ENCODE peak calls at places on chromosomes 5 and 9, in seven cellular contexts. W, O, V, I, U, D and E are unnamed samples.

GRCh38 chr9:5008206-5008605 is 23.1 kb downstream of the JAK2 start:
- DNase-seq in D (no peak), O (no peak), U (no peak), W (peak), I (no peak), V (no peak), E (no peak)

GRCh38 chr9:88835038-88835466 is 156.2 kb upstream of the S1PR3 start:
- DNase-seq in V (no peak), I (no peak), D (no peak), U (no peak), O (no peak), W (peak), E (no peak)

GRCh38 chr9:6686396-6686795 is 40.9 kb upstream of the GLDC start:
- DNase-seq in D (no peak), O (no peak), V (no peak), I (no peak), U (no peak), W (peak), E (no peak)

GRCh38 chr9:115548826-115549225 is 430.9 kb upstream of the TNC start:
- DNase-seq in U (no peak), I (no peak), W (peak), D (no peak), O (no peak), V (no peak), E (no peak)

GRCh38 chr5:66633754-66634153 is 37.6 kb downstream of the MAST4 start:
- DNase-seq in V (no peak), I (no peak), D (no peak), U (no peak), W (no peak), O (no peak), E (no peak)

GRCh38 chr9:121340676-121341392 is 29.2 kb downstream of the STOM start:
- DNase-seq in W (peak), D (no peak), U (no peak), O (no peak), V (no peak), I (no peak), E (no peak)

GRCh38 chr5:77102549-77102948 is 15.5 kb upstream of the ZBED3 start:
- DNase-seq in D (no peak), W (no peak), O (no peak), U (no peak), V (no peak), I (no peak), E (no peak)

GRCh38 chr9:77707696-77708095 is 59.6 kb upstream of the GNA14 start:
- DNase-seq in W (peak), O (peak), D (peak), I (peak), U (peak), V (no peak), E (no peak)

GRCh38 chr5:151612689-151613427 is 21.7 kb upstream of the FAT2 start:
- DNase-seq in D (no peak), O (peak), V (no peak), W (peak), U (no peak), I (no peak), E (no peak)

GRCh38 chr9:107043886-107044285 is 180.9 kb downstream of the ZNF462 start:
- DNase-seq in D (peak), V (no peak), O (no peak), U (no peak), W (no peak), I (no peak), E (no peak)

GRCh38 chr9:16985559-16986348 is 115.3 kb upstream of the BNC2 start:
- DNase-seq in U (no peak), V (no peak), D (peak), I (no peak), O (no peak), W (peak), E (no peak)

GRCh38 chr9:134830126-134830525 is 50.5 kb upstream of the FCN2 start:
- DNase-seq in O (no peak), U (no peak), W (no peak), V (no peak), I (no peak), D (no peak), E (no peak)

GRCh38 chr5:39876146-39876545 is 451.4 kb upstream of the DAB2 start:
- DNase-seq in D (no peak), W (no peak), U (no peak), V (no peak), I (no peak), O (no peak), E (no peak)

GRCh38 chr5:79020861-79021561 is 35.9 kb upstream of the ARSB start:
- DNase-seq in O (peak), V (no peak), W (peak), I (peak), U (peak), D (peak), E (no peak)

GRCh38 chr5:142805339-142805738 is 35.2 kb downstream of the ARHGAP26 start:
- DNase-seq in I (no peak), O (no peak), W (no peak), U (no peak), V (no peak), D (no peak), E (no peak)

GRCh38 chr5:10454591-10455272 is 13.1 kb downstream of the ROPN1L start:
- DNase-seq in I (peak), U (no peak), W (peak), O (no peak), V (no peak), D (no peak), E (no peak)

GRCh38 chr9:135023389-135023788 is 64.1 kb upstream of the OLFM1 start:
- DNase-seq in W (no peak), V (no peak), I (peak), U (peak), O (peak), D (no peak), E (no peak)

GRCh38 chr9:131585375-131585774 is 40.1 kb downstream of the PRRT1B start:
- DNase-seq in O (no peak), D (no peak), I (no peak), U (no peak), W (peak), V (peak), E (no peak)

GRCh38 chr5:76804266-76804665 is 14.6 kb upstream of the F2RL1 start:
- DNase-seq in D (no peak), V (no peak), U (no peak), W (no peak), I (no peak), O (peak), E (no peak)

GRCh38 chr5:161380550-161380949 is 166.0 kb downstream of the GABRB2 start:
- DNase-seq in W (no peak), I (no peak), U (no peak), D (no peak), V (no peak), O (no peak), E (no peak)

GRCh38 chr5:74483001-74483400 is 157.5 kb downstream of the ENC1 start:
- DNase-seq in W (no peak), O (no peak), V (no peak), I (no peak), D (no peak), U (no peak), E (no peak)

GRCh38 chr9:110255417-110256141 is 728 bp downstream of the TXN start:
- DNase-seq in U (peak), W (peak), D (peak), O (no peak), I (peak), V (peak), E (peak)

GRCh38 chr5:169213479-169213878 is 87.5 kb downstream of the SLIT3 start:
- DNase-seq in U (no peak), D (no peak), I (no peak), W (no peak), O (no peak), V (no peak), E (no peak)

GRCh38 chr9:1619915-1620705 is 395.0 kb upstream of the SMARCA2 start:
- DNase-seq in D (no peak), U (no peak), O (no peak), W (no peak), I (no peak), V (no peak), E (no peak)

GRCh38 chr5:83512051-83512745 is 40.7 kb downstream of the VCAN start:
- DNase-seq in V (no peak), O (no peak), W (peak), U (no peak), D (no peak), I (no peak), E (no peak)

GRCh38 chr9:127919253-127919815 is 2.5 kb upstream of the ST6GALNAC4 start:
- DNase-seq in O (peak), W (peak), V (no peak), I (peak), U (peak), D (peak), E (no peak)

GRCh38 chr9:134635431-134636141 is 6.0 kb upstream of the COL5A1 start:
- DNase-seq in I (no peak), W (no peak), U (no peak), V (peak), D (peak), O (no peak), E (no peak)

GRCh38 chr9:77876091-77876490 is 155.5 kb downstream of the GNAQ start:
- DNase-seq in O (no peak), D (no peak), W (no peak), V (no peak), I (peak), U (no peak), E (no peak)

GRCh38 chr5:33558489-33558888 is 117.7 kb downstream of the TARS1 start:
- DNase-seq in W (no peak), I (no peak), V (no peak), D (no peak), U (no peak), O (no peak), E (no peak)

GRCh38 chr9:69785757-69786156 is 25.9 kb upstream of the PTAR1 start:
- DNase-seq in V (no peak), O (no peak), U (no peak), D (no peak), W (peak), I (no peak), E (no peak)

GRCh38 chr5:71537681-71538080 is 49.5 kb upstream of the MCCC2 start:
- DNase-seq in V (no peak), I (peak), D (no peak), W (no peak), O (no peak), U (no peak), E (no peak)

GRCh38 chr9:98074119-98074990 is 17.8 kb downstream of the NANS start:
- DNase-seq in W (peak), D (no peak), O (no peak), I (peak), U (peak), V (peak), E (no peak)
- TF ChIP-seq POLR2A in W (no peak), D (no peak), O (no peak), I (no peak), U (no peak), V (no peak), E (no peak)

GRCh38 chr5:160064979-160065619 is 54.2 kb downstream of the PWWP2A start:
- DNase-seq in W (no peak), O (no peak), D (no peak), I (no peak), U (peak), V (no peak), E (no peak)
- TF ChIP-seq POLR2A in W (no peak), O (no peak), D (no peak), I (no peak), U (no peak), V (no peak), E (no peak)

DNA sequence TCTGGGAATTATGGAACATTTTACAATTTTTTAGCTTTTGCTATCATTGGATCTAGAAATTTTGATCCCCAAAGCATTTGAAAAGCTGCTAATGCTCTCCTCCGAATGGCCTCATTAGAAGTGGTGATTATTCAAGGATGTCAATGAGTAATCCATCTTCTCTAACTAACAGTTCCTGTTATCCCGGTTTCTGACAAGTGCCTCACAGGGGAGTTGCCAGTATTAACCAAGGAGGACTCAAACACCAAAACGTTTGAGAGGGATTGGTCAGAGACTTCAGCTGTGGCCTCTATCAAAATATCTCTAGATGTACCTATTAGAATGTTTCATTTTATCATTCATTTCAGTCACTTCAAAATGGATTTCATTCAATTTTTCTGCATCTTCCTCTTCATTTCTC is 208.3 kb upstream of the ITGA1 start:
- DNase-seq in V (no peak), W (no peak), O (no peak), I (no peak), D (no peak), U (no peak), E (no peak)
- TF ChIP-seq POLR2A in V (no peak), W (no peak), O (no peak), I (no peak), D (no peak), U (no peak), E (no peak)

DNA sequence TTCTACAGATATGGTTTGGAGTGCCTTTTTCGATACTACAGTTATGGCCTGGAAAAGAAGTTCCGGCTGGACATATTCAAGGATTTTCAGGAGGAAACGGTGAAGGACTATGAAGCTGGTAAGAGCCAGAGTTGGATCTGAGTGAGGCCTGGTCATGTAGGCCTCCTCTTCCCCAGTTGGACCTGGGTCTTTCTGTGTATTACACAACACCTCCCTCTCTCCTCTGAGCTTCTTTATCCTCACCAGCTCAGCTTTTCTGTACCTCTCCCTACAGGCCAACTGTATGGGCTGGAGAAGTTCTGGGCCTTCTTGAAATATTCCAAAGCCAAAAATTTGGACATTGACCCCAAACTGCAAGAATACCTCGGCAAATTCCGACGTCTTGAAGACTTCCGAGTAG is 39.2 kb downstream of the FAXDC2 start:
- DNase-seq in D (no peak), V (no peak), O (no peak), U (no peak), W (no peak), I (no peak), E (no peak)
- TF ChIP-seq POLR2A in D (no peak), V (no peak), O (no peak), U (no peak), W (no peak), I (no peak), E (no peak)

GRCh38 chr9:94870793-94871558 is 144.5 kb downstream of the AOPEP start:
- DNase-seq in W (no peak), O (no peak), V (no peak), D (no peak), I (no peak), U (peak), E (no peak)

GRCh38 chr9:94879230-94879629 is 152.7 kb downstream of the AOPEP start:
- DNase-seq in W (no peak), U (no peak), V (no peak), D (no peak), O (no peak), I (no peak), E (no peak)

GRCh38 chr9:94872921-94873511 is 146.5 kb downstream of the AOPEP start:
- DNase-seq in V (no peak), I (no peak), U (no peak), W (no peak), O (no peak), D (no peak), E (no peak)

GRCh38 chr9:94874316-94874715 is 147.8 kb downstream of the AOPEP start:
- DNase-seq in D (no peak), W (peak), O (no peak), U (no peak), I (no peak), V (no peak), E (no peak)

DNA sequence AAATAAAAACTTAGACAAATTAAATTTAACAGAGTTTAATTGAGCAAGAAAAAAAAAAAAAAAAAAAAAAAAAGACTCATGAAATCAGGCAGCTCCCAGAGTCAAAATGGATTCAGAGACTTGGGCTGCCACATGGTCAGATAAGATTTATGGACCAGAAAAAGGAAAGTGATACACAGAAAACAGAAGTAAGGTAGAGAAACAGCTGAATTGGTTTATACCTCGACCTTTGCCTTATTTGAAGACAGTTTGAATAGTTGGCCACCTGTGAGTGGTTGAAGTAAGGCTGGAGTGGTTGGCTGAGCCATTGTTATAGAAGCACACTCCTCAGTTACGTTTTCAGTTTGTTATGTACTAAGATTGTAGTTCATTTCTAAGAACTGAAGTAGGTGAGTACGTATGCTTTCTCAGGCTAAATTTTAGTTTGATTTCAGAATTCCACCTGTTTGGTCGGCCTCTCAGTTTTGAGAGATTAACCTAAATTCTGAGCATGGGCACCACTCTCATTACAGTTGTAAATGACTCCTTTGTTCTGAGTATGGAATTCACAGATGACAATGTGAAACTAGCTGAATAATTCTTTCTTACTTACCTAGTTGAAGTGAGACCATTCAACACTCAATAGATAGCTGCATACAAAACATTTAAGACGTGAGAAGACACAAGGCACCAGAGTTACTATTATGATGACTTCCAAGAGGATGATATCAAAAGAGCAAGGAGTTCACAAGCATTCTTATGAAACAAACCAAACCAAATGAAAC is 149.0 kb downstream of the AOPEP start:
- DNase-seq in O (no peak), U (no peak), V (no peak), I (no peak), D (no peak), W (no peak), E (no peak)
- TF ChIP-seq POLR2A in O (no peak), U (no peak), V (no peak), I (no peak), D (no peak), W (no peak), E (no peak)

GRCh38 chr9:96688215-96688614 is 33.1 kb upstream of the PRXL2C start:
- DNase-seq in W (no peak), U (no peak), I (no peak), V (no peak), D (no peak), O (no peak), E (no peak)

GRCh38 chr9:96688745-96689464 is 33.8 kb upstream of the PRXL2C start:
- DNase-seq in I (no peak), W (no peak), U (no peak), O (no peak), V (no peak), D (no peak), E (no peak)

GRCh38 chr9:96691326-96691725 is 36.2 kb upstream of the PRXL2C start:
- DNase-seq in W (no peak), V (no peak), D (no peak), U (no peak), O (no peak), I (no peak), E (no peak)

GRCh38 chr9:96680812-96681499 is 25.8 kb upstream of the PRXL2C start:
- DNase-seq in V (no peak), O (no peak), D (no peak), U (no peak), W (no peak), I (no peak), E (no peak)

GRCh38 chr9:96686638-96687335 is 31.7 kb upstream of the PRXL2C start:
- DNase-seq in D (peak), I (no peak), O (no peak), W (peak), V (peak), U (peak), E (peak)
- TF ChIP-seq POLR2A in D (no peak), I (no peak), O (no peak), W (no peak), V (no peak), U (no peak), E (no peak)

DNA sequence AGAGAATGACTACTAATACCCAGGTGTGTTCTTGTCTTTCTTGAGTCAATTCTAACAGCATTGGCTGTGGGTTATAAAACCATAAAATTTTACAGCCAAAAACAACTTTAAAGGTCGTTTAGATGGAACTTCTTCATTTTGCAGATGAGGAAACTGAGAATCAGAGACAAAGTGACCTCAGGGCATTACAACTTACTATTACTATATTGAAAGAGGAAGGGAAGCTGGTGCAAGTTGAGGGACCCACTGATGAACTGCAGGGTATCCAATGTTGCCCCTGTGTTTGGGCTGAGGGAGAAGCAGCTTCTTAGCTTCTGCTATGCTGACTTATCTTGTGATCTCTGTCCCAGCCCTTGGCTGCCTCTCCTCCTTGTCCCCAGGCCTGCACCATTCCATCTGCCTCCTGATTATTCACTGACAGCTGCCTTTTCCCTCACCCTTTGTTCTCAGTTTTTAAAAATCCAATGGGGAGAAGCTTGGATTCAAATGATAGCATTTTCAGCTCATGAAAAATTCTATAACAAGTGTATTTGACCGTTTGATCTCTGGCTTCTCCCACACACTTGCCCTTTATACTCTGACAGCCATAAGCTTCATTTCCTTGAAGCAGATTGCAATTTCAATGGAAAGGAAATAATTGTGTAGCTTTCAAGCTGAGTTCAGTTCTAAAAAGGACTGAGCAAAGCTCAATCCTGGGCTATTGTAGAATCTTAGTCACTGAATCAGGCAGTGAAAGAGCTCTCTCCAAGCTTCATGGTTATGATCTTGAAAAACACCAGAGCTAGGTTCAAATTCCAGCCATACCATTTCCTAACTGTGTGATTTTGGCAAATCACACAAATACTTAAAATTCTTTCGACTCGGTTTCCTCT is 68.5 kb downstream of the TMC1 start:
- DNase-seq in I (no peak), U (no peak), O (no peak), V (no peak), W (peak), D (no peak), E (no peak)
- TF ChIP-seq POLR2A in I (no peak), U (no peak), O (no peak), V (no peak), W (no peak), D (no peak), E (no peak)

GRCh38 chr9:104968025-104968982 is 40.3 kb upstream of the ABCA1 start:
- DNase-seq in V (peak), U (peak), D (peak), I (peak), O (peak), W (peak), E (peak)
- TF ChIP-seq POLR2A in V (peak), U (no peak), D (peak), I (peak), O (peak), W (no peak), E (no peak)

GRCh38 chr9:33815781-33816180 is 1.2 kb upstream of the UBE2R2 start:
- DNase-seq in O (no peak), W (no peak), V (no peak), D (no peak), I (no peak), U (no peak), E (no peak)

GRCh38 chr9:33818167-33818831 is 1.3 kb downstream of the UBE2R2 start:
- DNase-seq in D (no peak), U (no peak), O (no peak), I (no peak), W (no peak), V (no peak), E (no peak)

GRCh38 chr9:33816327-33817252 is at the start of gene UBE2R2:
- DNase-seq in U (peak), O (peak), I (peak), D (peak), V (peak), W (peak), E (peak)

GRCh38 chr9:33818832-33819500 is 2.0 kb downstream of the UBE2R2 start:
- DNase-seq in V (no peak), U (no peak), O (no peak), D (no peak), W (peak), I (no peak), E (no peak)

GRCh38 chr9:33817327-33818166 is 587 bp downstream of the UBE2R2 start:
- DNase-seq in V (peak), U (peak), D (peak), I (peak), O (no peak), W (peak), E (no peak)
- TF ChIP-seq POLR2A in V (no peak), U (no peak), D (no peak), I (no peak), O (peak), W (peak), E (peak)